ENCODE peak calls at places on chromosomes 1 and 21, in four cellular contexts. Y, K, X and P are unnamed samples.

GRCh38 chr1:16212251-16212961 is at the start of gene ARHGEF19:
- DNase-seq in Y (peak), K (no peak), X (no peak), P (no peak)

GRCh38 chr1:119482517-119483425 is 24.2 kb upstream of the HSD3B1 start:
- DNase-seq in Y (no peak), K (no peak), X (no peak), P (no peak)

GRCh38 chr1:81738902-81739301 is 61.8 kb upstream of the ADGRL2 start:
- DNase-seq in Y (no peak), K (no peak), X (peak), P (no peak)

GRCh38 chr1:231420299-231420958 is 1.7 kb downstream of the EGLN1 start:
- DNase-seq in Y (peak), K (no peak), X (peak), P (no peak)

GRCh38 chr1:58358311-58358710 is 188.2 kb downstream of the OMA1 start:
- DNase-seq in Y (no peak), K (no peak), X (peak), P (peak)

GRCh38 chr1:30275926-30276736 is 447.3 kb downstream of the MATN1 start:
- DNase-seq in Y (no peak), K (no peak), X (no peak), P (no peak)

GRCh38 chr1:170599033-170599432 is 64.9 kb upstream of the PRRX1 start:
- DNase-seq in Y (no peak), K (no peak), X (no peak), P (no peak)

GRCh38 chr1:7420706-7421105 is 350.4 kb upstream of the VAMP3 start:
- DNase-seq in Y (no peak), K (no peak), X (no peak), P (no peak)

GRCh38 chr1:154288694-154289093 is 16.3 kb downstream of the HAX1 start:
- DNase-seq in Y (no peak), K (no peak), X (no peak), P (no peak)

GRCh38 chr1:189775343-189775742 is 702.3 kb downstream of the BRINP3 start:
- DNase-seq in Y (no peak), K (no peak), X (peak), P (no peak)

GRCh38 chr1:119061700-119062099 is 73.6 kb upstream of the TBX15 start:
- DNase-seq in Y (no peak), K (no peak), X (no peak), P (no peak)

GRCh38 chr1:19042675-19043578 is 86.5 kb upstream of the IFFO2 start:
- DNase-seq in Y (no peak), K (no peak), X (no peak), P (no peak)

GRCh38 chr1:156882543-156882942 is 11.0 kb upstream of the PEAR1 start:
- DNase-seq in Y (no peak), K (no peak), X (no peak), P (no peak)

GRCh38 chr1:205589618-205590456 is 42.0 kb downstream of the ELK4 start:
- DNase-seq in Y (no peak), K (no peak), X (no peak), P (no peak)

GRCh38 chr21:42079939-42080787 is 9.0 kb downstream of the UMODL1 start:
- DNase-seq in Y (no peak), K (no peak), X (peak), P (no peak)

GRCh38 chr1:207658408-207658807 is 13.5 kb downstream of the CR1L start:
- DNase-seq in Y (no peak), K (no peak), X (no peak), P (no peak)

GRCh38 chr1:5994713-5995621 is 2.7 kb upstream of the NPHP4 start:
- DNase-seq in Y (no peak), K (no peak), X (no peak), P (no peak)

GRCh38 chr1:109392037-109392787 is 5.5 kb downstream of the SORT1 start:
- DNase-seq in Y (no peak), K (no peak), X (no peak), P (no peak)

GRCh38 chr1:165512817-165513216 is 31.0 kb upstream of the LRRC52 start:
- DNase-seq in Y (no peak), K (no peak), X (no peak), P (no peak)

GRCh38 chr1:43238104-43238503 is 31.7 kb upstream of the TMEM125 start:
- DNase-seq in Y (peak), K (no peak), X (peak), P (peak)

GRCh38 chr1:44810101-44810761 is 1.9 kb downstream of the BTBD19 start:
- DNase-seq in Y (no peak), K (no peak), X (peak), P (no peak)

GRCh38 chr1:241821363-241821762 is 26.6 kb upstream of the EXO1 start:
- DNase-seq in Y (no peak), K (no peak), X (peak), P (no peak)

GRCh38 chr1:147581459-147581858 is 40.2 kb downstream of the BCL9 start:
- DNase-seq in Y (no peak), K (no peak), X (no peak), P (no peak)

GRCh38 chr1:216523449-216524190 is 100.4 kb upstream of the USH2A start:
- DNase-seq in Y (no peak), K (no peak), X (peak), P (no peak)

GRCh38 chr1:151710187-151710586 is 6.4 kb downstream of the CELF3 start:
- DNase-seq in Y (no peak), K (peak), X (peak), P (peak)

GRCh38 chr1:86706018-86706417 is 1.6 kb downstream of the SH3GLB1 start:
- DNase-seq in Y (no peak), K (no peak), X (no peak), P (no peak)

GRCh38 chr1:55275976-55276375 is 60.8 kb upstream of the USP24 start:
- DNase-seq in Y (no peak), K (no peak), X (no peak), P (no peak)

GRCh38 chr1:167452483-167452882 is 65.8 kb downstream of the CD247 start:
- DNase-seq in Y (no peak), K (no peak), X (no peak), P (no peak)

GRCh38 chr1:244958593-244958992 is 94.2 kb upstream of the HNRNPU start:
- DNase-seq in Y (no peak), K (no peak), X (no peak), P (no peak)

GRCh38 chr1:164907666-164908065 is 348.7 kb downstream of the PBX1 start:
- DNase-seq in Y (no peak), K (no peak), X (no peak), P (no peak)

GRCh38 chr1:27130798-27131197 is 24.1 kb downstream of the SLC9A1 start:
- DNase-seq in Y (no peak), K (no peak), X (no peak), P (no peak)

GRCh38 chr1:156941675-156942074 is 21.2 kb downstream of the LRRC71 start:
- DNase-seq in Y (no peak), K (no peak), X (no peak), P (no peak)